ENCODE peak calls at places on chromosomes 13 and 19, in six cellular contexts. T, U, R, K, X and S are unnamed samples.
A peak's percentile ranks its signal among the peaks of the same experiment; 100 is the strongest.

GRCh38 chr19:40512473-40513344 is 45.9 kb downstream of the SPTBN4 start:
- DNase-seq in R (peak; percentile 34), K (no peak), U (peak; percentile 65), X (peak; percentile 81), T (no peak), S (no peak)

GRCh38 chr19:55777528-55777927 is 8.6 kb downstream of the RFPL4AL1 start:
- DNase-seq in T (peak; percentile 10), K (peak; percentile 59), R (no peak), U (no peak), X (no peak), S (no peak)

GRCh38 chr19:43395561-43395960 is 19.1 kb upstream of the TEX101 start:
- DNase-seq in K (no peak), U (no peak), T (no peak), R (no peak), X (no peak), S (peak; percentile 40)

GRCh38 chr19:33194884-33195710 is 967 bp downstream of the LRP3 start:
- DNase-seq in X (peak; percentile 59), U (peak; percentile 70), R (peak; percentile 38), K (no peak), T (no peak), S (no peak)

GRCh38 chr19:28823338-28823961 is 389.5 kb downstream of the UQCRFS1 start:
- DNase-seq in T (no peak), U (no peak), K (no peak), X (peak; percentile 12), R (no peak), S (no peak)

GRCh38 chr19:4191044-4191443 is 8.6 kb downstream of the ANKRD24 start:
- DNase-seq in U (no peak), X (no peak), K (no peak), T (no peak), R (no peak), S (no peak)

GRCh38 chr19:58228584-58229254 is at the start of gene ZNF544:
- DNase-seq in U (peak; percentile 91), T (peak; percentile 73), R (peak; percentile 77), X (peak; percentile 82), K (peak; percentile 84), S (peak; percentile 57)

GRCh38 chr13:99288069-99288468 is 19.1 kb downstream of the GPR183 start:
- DNase-seq in K (no peak), U (no peak), T (no peak), X (no peak), R (peak; percentile 44), S (no peak)

GRCh38 chr19:49091391-49092038 is 6.3 kb downstream of the SNRNP70 start:
- DNase-seq in T (no peak), K (no peak), X (no peak), U (no peak), R (no peak), S (no peak)

GRCh38 chr13:30371649-30372265 is 50.5 kb upstream of the UBE2L5 start:
- DNase-seq in K (peak; percentile 7), X (no peak), T (peak; percentile 96), U (peak; percentile 86), R (peak; percentile 72), S (peak; percentile 32)

GRCh38 chr13:98279473-98280175 is 102.6 kb upstream of the RNF113B start:
- DNase-seq in T (peak; percentile 4), U (no peak), X (no peak), K (no peak), R (no peak), S (peak; percentile 14)

GRCh38 chr13:26048745-26049144 is 3.1 kb downstream of the SHISA2 start:
- DNase-seq in R (no peak), K (no peak), T (no peak), X (no peak), U (no peak), S (no peak)

GRCh38 chr19:49689133-49690072 is at the start of gene ADM5:
- DNase-seq in U (peak; percentile 51), K (no peak), T (no peak), R (no peak), X (peak; percentile 56), S (no peak)

GRCh38 chr13:101941095-101941777 is 460.6 kb downstream of the FGF14 start:
- DNase-seq in R (peak; percentile 2), X (no peak), U (peak; percentile 16), T (no peak), K (no peak), S (peak; percentile 2)

GRCh38 chr13:97797553-97797952 is 155.9 kb upstream of the IPO5 start:
- DNase-seq in K (no peak), T (no peak), U (peak; percentile 7), R (no peak), X (no peak), S (no peak)

GRCh38 chr13:47081850-47082249 is 185.0 kb upstream of the HTR2A start:
- DNase-seq in U (no peak), X (no peak), T (no peak), K (no peak), R (no peak), S (no peak)

GRCh38 chr19:41416194-41416674 is 10.9 kb downstream of the B3GNT8 start:
- DNase-seq in X (no peak), K (no peak), R (no peak), U (no peak), T (no peak), S (no peak)

GRCh38 chr13:48009298-48009697 is 8.2 kb upstream of the SUCLA2 start:
- DNase-seq in R (peak; percentile 73), X (no peak), K (no peak), U (peak; percentile 90), T (no peak), S (peak; percentile 67)

GRCh38 chr19:31141301-31141700 is 207.9 kb downstream of the TSHZ3 start:
- DNase-seq in U (no peak), R (peak; percentile 49), K (no peak), T (no peak), X (no peak), S (no peak)

GRCh38 chr13:108777421-108778420 is 148.3 kb downstream of the MYO16 start:
- DNase-seq in X (peak; percentile 13), T (no peak), K (no peak), R (peak; percentile 5), U (no peak), S (no peak)

GRCh38 chr19:11382898-11383705 is 1.0 kb downstream of the EPOR start:
- DNase-seq in U (peak; percentile 55), R (no peak), T (no peak), X (peak; percentile 68), K (peak; percentile 95), S (no peak)

GRCh38 chr19:711224-711623 is 2.5 kb downstream of the PALM start:
- DNase-seq in R (no peak), K (no peak), X (no peak), U (no peak), T (no peak), S (no peak)

GRCh38 chr19:708154-709141 is at the start of gene PALM:
- DNase-seq in R (no peak), U (no peak), T (no peak), X (peak; percentile 80), K (peak; percentile 64), S (no peak)

GRCh38 chr19:710767-711166 is 2.0 kb downstream of the PALM start:
- DNase-seq in X (no peak), T (no peak), U (no peak), R (peak; percentile 63), K (no peak), S (no peak)

GRCh38 chr19:709196-709964 is 645 bp downstream of the PALM start:
- DNase-seq in T (no peak), U (no peak), R (no peak), X (peak; percentile 55), K (no peak), S (no peak)

GRCh38 chr19:709965-710714 is 1.4 kb downstream of the PALM start:
- DNase-seq in K (no peak), U (no peak), X (peak; percentile 22), T (no peak), R (no peak), S (no peak)
- TF ChIP-seq EZH2 in K (no peak), U (peak; percentile 6), X (no peak), T (no peak), R (peak; percentile 62), S (no peak)

GRCh38 chr19:8238251-8238650 is 29.1 kb downstream of the CERS4 start:
- DNase-seq in U (no peak), T (no peak), K (no peak), X (peak; percentile 26), R (no peak), S (no peak)
- H3K4me1 ChIP-seq in U (peaks cover 6% of the 10 kb centered on the region), T (no peaks in the 10 kb centered on the region), K (peaks cover 15% of the 10 kb centered on the region), X (peaks cover 25% of the 10 kb centered on the region), R (peaks cover 7% of the 10 kb centered on the region), S (peaks cover 13% of the 10 kb centered on the region)

DNA sequence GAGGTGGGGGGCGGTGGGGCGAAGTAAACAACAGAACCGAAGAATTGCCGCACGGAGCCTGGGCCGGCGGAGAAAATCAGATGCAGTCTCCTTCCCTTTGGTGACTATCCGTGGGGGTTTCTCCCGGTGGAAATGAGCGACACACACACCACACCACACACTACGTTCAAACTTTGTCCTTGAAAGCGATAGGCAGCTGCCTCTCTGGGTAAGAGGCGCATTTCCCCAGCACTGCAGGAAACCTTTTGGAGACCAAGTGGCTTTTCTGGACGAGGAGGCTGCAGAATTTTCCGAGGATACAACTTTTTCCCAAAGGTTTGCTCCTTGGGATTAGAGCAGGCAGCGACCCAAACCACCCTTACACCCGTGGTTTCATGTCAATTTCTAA is 38.1 kb upstream of the FLT1 start:
- DNase-seq in X (no peak), R (no peak), T (no peak), U (no peak), K (no peak), S (no peak)
- TF ChIP-seq EZH2 in X (peak; percentile 34), R (no peak), T (no peak), U (no peak), K (no peak), S (no peak)

DNA sequence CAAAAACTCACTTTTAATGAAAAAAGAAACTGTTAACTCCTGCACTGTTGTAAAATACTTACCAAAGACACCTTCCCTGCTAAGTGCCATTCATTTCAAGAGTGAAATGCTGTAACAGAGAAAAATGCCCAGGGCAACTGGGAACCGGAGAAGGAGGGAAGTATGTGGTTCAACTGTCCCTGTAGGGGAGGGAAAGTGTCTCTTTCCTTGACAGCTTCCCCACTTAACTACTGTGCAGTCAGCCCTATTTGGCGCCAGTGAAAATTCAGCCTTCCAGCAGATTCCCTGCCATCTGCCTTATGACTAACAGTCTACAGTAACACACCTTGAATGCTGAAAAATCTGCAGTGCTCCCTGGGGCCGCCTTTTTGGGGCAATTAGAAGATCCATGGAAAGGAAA is 789.0 kb downstream of the DIAPH3 start:
- DNase-seq in T (no peak), K (no peak), R (no peak), U (no peak), X (no peak), S (no peak)
- H3K4me1 ChIP-seq in T (no peaks in the 10 kb centered on the region), K (no peaks in the 10 kb centered on the region), R (no peaks in the 10 kb centered on the region), U (no peaks in the 10 kb centered on the region), X (no peaks in the 10 kb centered on the region), S (no peaks in the 10 kb centered on the region)